ENCODE peak calls at places on chromosomes 13 and 19, in nine cellular contexts. V, L, B, Z, M, W, F, J and A are unnamed samples.

GRCh38 chr13:23848019-23848418 is 41.2 kb downstream of the MIPEP start:
- DNase-seq in V (no peak), L (no peak), B (no peak), Z (no peak), W (no peak), M (no peak), J (no peak), F (no peak), A (no peak)

GRCh38 chr19:21022996-21023395 is 2.5 kb downstream of the ZNF430 start:
- DNase-seq in W (peak; percentile 73), L (no peak), Z (no peak), M (no peak), F (no peak), J (no peak), B (no peak), V (no peak), A (no peak)

GRCh38 chr13:35961461-35962220 is 169.5 kb downstream of the DCLK1 start:
- DNase-seq in L (no peak), F (no peak), M (no peak), W (peak; percentile 63), Z (no peak), J (no peak), V (no peak), B (no peak), A (no peak)

GRCh38 chr19:19775891-19776205 is 42.9 kb upstream of the ZNF14 start:
- DNase-seq in W (no peak), Z (peak; percentile 52), V (no peak), L (peak; percentile 33), M (no peak), J (no peak), F (no peak), B (no peak), A (no peak)

GRCh38 chr13:113907637-113908617 is 44.1 kb upstream of the GAS6 start:
- DNase-seq in W (peak; percentile 37), L (peak; percentile 51), F (no peak), M (no peak), Z (no peak), J (peak; percentile 34), B (no peak), V (no peak), A (peak; percentile 15)

GRCh38 chr13:67100723-67101122 is 129.4 kb downstream of the PCDH9 start:
- DNase-seq in Z (no peak), L (no peak), B (no peak), F (no peak), M (no peak), V (no peak), J (no peak), W (no peak), A (peak; percentile 42)

GRCh38 chr19:13633522-13633922 is 127.2 kb upstream of the CACNA1A start:
- DNase-seq in B (no peak), W (no peak), J (no peak), F (no peak), L (no peak), V (no peak), M (no peak), Z (no peak), A (no peak)

GRCh38 chr19:50328257-50329145 is 676 bp downstream of the KCNC3 start:
- DNase-seq in Z (peak; percentile 82), J (no peak), L (peak; percentile 40), V (no peak), W (peak; percentile 6), F (no peak), M (no peak), B (no peak), A (peak; percentile 68)

GRCh38 chr13:73417012-73417615 is 358.3 kb downstream of the KLF5 start:
- DNase-seq in Z (peak; percentile 62), M (no peak), B (no peak), J (no peak), W (no peak), L (peak; percentile 43), F (no peak), V (no peak), A (no peak)

GRCh38 chr13:89831157-89831556 is 1516.3 kb upstream of the MIR17HG start:
- DNase-seq in L (no peak), W (no peak), F (no peak), B (no peak), J (no peak), Z (no peak), M (no peak), V (no peak), A (no peak)

GRCh38 chr13:90622547-90622946 is 724.9 kb upstream of the MIR17HG start:
- DNase-seq in B (no peak), F (no peak), W (peak; percentile 4), V (no peak), J (no peak), L (no peak), Z (no peak), M (no peak), A (no peak)

GRCh38 chr19:55652311-55653078 is 2.3 kb upstream of the U2AF2 start:
- DNase-seq in V (no peak), F (no peak), J (no peak), Z (no peak), W (no peak), L (no peak), M (no peak), B (no peak), A (no peak)

GRCh38 chr19:47794526-47794925 is 9.8 kb downstream of the TPRX1 start:
- DNase-seq in Z (no peak), M (no peak), V (no peak), B (no peak), J (no peak), F (no peak), W (no peak), L (no peak), A (no peak)

GRCh38 chr13:60044321-60044720 is 119.4 kb downstream of the DIAPH3 start:
- DNase-seq in Z (no peak), J (no peak), V (no peak), M (no peak), W (no peak), L (no peak), F (no peak), B (no peak), A (no peak)

GRCh38 chr19:5150331-5150901 is 181.5 kb downstream of the KDM4B start:
- DNase-seq in W (no peak), J (no peak), V (no peak), F (no peak), L (peak; percentile 10), M (no peak), B (no peak), Z (no peak), A (no peak)

GRCh38 chr19:275000-275399 is 16.2 kb downstream of the PLPP2 start:
- DNase-seq in W (no peak), L (no peak), J (no peak), M (no peak), V (no peak), F (no peak), Z (no peak), B (no peak), A (no peak)

DNA sequence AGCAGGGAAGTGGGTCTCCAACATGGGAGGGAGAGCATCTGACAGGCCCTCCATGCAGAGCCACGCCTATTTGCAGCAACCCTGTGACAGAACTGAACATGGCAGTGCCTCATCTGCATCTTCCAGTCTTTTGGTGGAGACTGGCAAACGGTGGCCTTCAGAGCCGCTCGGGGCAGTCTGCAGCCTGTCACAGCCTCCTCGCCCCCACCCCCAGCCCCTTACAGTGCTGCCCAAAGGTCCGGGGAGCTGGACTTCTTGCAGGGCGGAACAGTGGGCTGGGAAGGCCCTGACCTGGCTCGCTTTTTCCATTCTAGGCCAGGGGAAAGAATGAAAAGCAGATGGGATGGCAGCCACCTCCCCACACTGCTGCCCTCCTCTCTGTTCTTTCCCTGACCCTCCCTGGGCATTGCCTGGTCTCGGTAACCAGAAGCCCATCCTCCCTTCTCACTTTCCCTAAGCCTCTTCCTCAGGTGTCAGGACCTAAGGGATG is 2.7 kb downstream of the CALM3 start:
- DNase-seq in J (no peak), B (no peak), W (peak; percentile 19), Z (no peak), F (no peak), L (no peak), V (no peak), M (no peak), A (no peak)
- H3K4me1 ChIP-seq in J (peaks cover 12% of the 10 kb centered on the region), B (peaks cover 67% of the 10 kb centered on the region), W (peaks cover 33% of the 10 kb centered on the region), Z (peaks cover 22% of the 10 kb centered on the region), F (no peaks in the 10 kb centered on the region), L (peaks cover 39% of the 10 kb centered on the region), V (peaks cover 76% of the 10 kb centered on the region), M (peaks cover 7% of the 10 kb centered on the region), A (peaks cover 14% of the 10 kb centered on the region)

GRCh38 chr19:41478875-41479756 is 36.2 kb downstream of the ERICH4 start:
- DNase-seq in J (no peak), F (no peak), V (no peak), B (no peak), Z (no peak), W (no peak), L (no peak), M (no peak), A (no peak)
- H3K27me3 ChIP-seq in J (no peaks in the 10 kb centered on the region), F (peaks cover 51% of the 10 kb centered on the region), V (no peaks in the 10 kb centered on the region), B (peaks cover 57% of the 10 kb centered on the region), Z (no peaks in the 10 kb centered on the region), W (peaks cover 14% of the 10 kb centered on the region), L (no peaks in the 10 kb centered on the region), M (peaks cover 93% of the 10 kb centered on the region), A (no peaks in the 10 kb centered on the region)

GRCh38 chr19:17112271-17112670 is 36.7 kb downstream of the MYO9B start:
- DNase-seq in L (no peak), W (no peak), Z (no peak), F (no peak), M (no peak), B (no peak), V (no peak), J (no peak), A (no peak)

GRCh38 chr19:17111766-17112165 is 36.2 kb downstream of the MYO9B start:
- DNase-seq in B (no peak), W (no peak), Z (no peak), J (no peak), L (no peak), V (no peak), F (no peak), M (no peak), A (no peak)

GRCh38 chr19:17113127-17113785 is 37.7 kb downstream of the MYO9B start:
- DNase-seq in L (no peak), W (no peak), Z (no peak), F (no peak), M (no peak), J (no peak), B (no peak), V (no peak), A (no peak)

GRCh38 chr19:17112700-17113099 is 37.1 kb downstream of the MYO9B start:
- DNase-seq in F (no peak), W (no peak), B (no peak), M (no peak), V (no peak), L (no peak), Z (no peak), J (no peak), A (no peak)

DNA sequence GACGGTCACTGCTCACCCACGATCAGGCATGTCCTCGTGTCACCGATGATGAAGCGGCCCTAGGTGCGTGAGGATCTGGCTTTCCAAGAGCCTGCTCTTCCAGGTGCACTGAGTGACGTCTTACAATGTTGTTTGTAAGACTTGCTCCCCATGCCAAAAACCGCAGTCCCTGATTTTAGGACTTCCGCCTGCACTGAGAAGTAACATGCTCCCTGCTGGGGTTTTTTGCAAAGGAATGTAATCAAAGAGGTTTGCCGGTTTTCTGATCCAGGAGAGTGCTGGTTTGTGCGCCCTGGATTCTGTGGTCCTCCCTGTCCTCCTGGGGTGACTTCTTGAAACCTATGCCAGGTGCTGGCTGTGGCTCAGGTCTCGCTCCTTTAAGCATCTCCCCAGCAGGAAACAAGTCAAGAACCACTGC is 38.8 kb downstream of the MYO9B start:
- DNase-seq in J (no peak), V (no peak), W (no peak), Z (no peak), B (no peak), F (no peak), L (no peak), M (no peak), A (no peak)
- H3K4me1 ChIP-seq in J (no peaks in the 10 kb centered on the region), V (peaks cover 43% of the 10 kb centered on the region), W (no peaks in the 10 kb centered on the region), Z (peaks cover 43% of the 10 kb centered on the region), B (peaks cover 24% of the 10 kb centered on the region), F (peaks cover 14% of the 10 kb centered on the region), L (no peaks in the 10 kb centered on the region), M (peaks cover 23% of the 10 kb centered on the region), A (no peaks in the 10 kb centered on the region)

GRCh38 chr19:39500543-39500942 is 1.8 kb downstream of the DLL3 start:
- DNase-seq in F (no peak), J (no peak), Z (no peak), V (no peak), M (no peak), L (no peak), B (no peak), W (no peak), A (no peak)
- H3K27me3 ChIP-seq in F (no peaks in the 10 kb centered on the region), J (peaks cover 29% of the 10 kb centered on the region), Z (no peaks in the 10 kb centered on the region), V (no peaks in the 10 kb centered on the region), M (peaks cover 74% of the 10 kb centered on the region), L (no peaks in the 10 kb centered on the region), B (peaks cover 100% of the 10 kb centered on the region), W (peaks cover 60% of the 10 kb centered on the region), A (peaks cover 1% of the 10 kb centered on the region)